ENCODE peak calls at places on chromosomes 2 and 18, in four cellular contexts. One of them, this sample, is unnamed.

GRCh38 chr2:130790808-130791616 is 35.7 kb downstream of the AMER3 start:
- DNase-seq in HepG2: no peak
- DNase-seq in H1: no peak
- DNase-seq in K562: no peak
- DNase-seq in this sample: no peak

GRCh38 chr2:149258531-149258930 is 71.9 kb upstream of the LYPD6 start:
- DNase-seq in HepG2: no peak
- DNase-seq in H1: no peak
- DNase-seq in K562: no peak
- DNase-seq in this sample: no peak

GRCh38 chr2:71283131-71283530 is 48.5 kb upstream of the ZNF638 start:
- DNase-seq in HepG2: no peak
- DNase-seq in H1: no peak
- DNase-seq in K562: no peak
- DNase-seq in this sample: no peak

GRCh38 chr2:240505946-240506345 is 51.8 kb downstream of the ANKMY1 start:
- DNase-seq in HepG2: no peak
- DNase-seq in H1: no peak
- DNase-seq in K562: no peak
- DNase-seq in this sample: no peak

GRCh38 chr2:156319811-156320490 is 12.6 kb downstream of the NR4A2 start:
- DNase-seq in HepG2: no peak
- DNase-seq in H1: peak; percentile 80
- DNase-seq in K562: peak; percentile 48
- DNase-seq in this sample: no peak

GRCh38 chr2:239684271-239684670 is 283.5 kb upstream of the HDAC4 start:
- DNase-seq in HepG2: no peak
- DNase-seq in H1: no peak
- DNase-seq in K562: no peak
- DNase-seq in this sample: no peak

GRCh38 chr2:213199871-213200270 is 48.5 kb upstream of the IKZF2 start:
- DNase-seq in HepG2: peak; percentile 6
- DNase-seq in H1: no peak
- DNase-seq in K562: no peak
- DNase-seq in this sample: peak; percentile 3

GRCh38 chr2:161095314-161095713 is 64.9 kb upstream of the TANK start:
- DNase-seq in HepG2: no peak
- DNase-seq in H1: no peak
- DNase-seq in K562: no peak
- DNase-seq in this sample: no peak

GRCh38 chr2:177329035-177329434 is 63.5 kb upstream of the AGPS start:
- DNase-seq in HepG2: no peak
- DNase-seq in H1: no peak
- DNase-seq in K562: no peak
- DNase-seq in this sample: no peak

GRCh38 chr18:74661008-74661407 is 63.3 kb downstream of the ZNF407 start:
- DNase-seq in HepG2: peak; percentile 12
- DNase-seq in H1: no peak
- DNase-seq in K562: no peak
- DNase-seq in this sample: no peak

GRCh38 chr18:37673196-37673595 is 107.6 kb upstream of the CELF4 start:
- DNase-seq in HepG2: no peak
- DNase-seq in H1: no peak
- DNase-seq in K562: no peak
- DNase-seq in this sample: no peak

GRCh38 chr2:71379086-71379485 is 47.5 kb downstream of the ZNF638 start:
- DNase-seq in HepG2: no peak
- DNase-seq in H1: no peak
- DNase-seq in K562: peak; percentile 15
- DNase-seq in this sample: peak; percentile 35

GRCh38 chr2:238267884-238268680 is 20.3 kb downstream of the PER2 start:
- DNase-seq in HepG2: no peak
- DNase-seq in H1: no peak
- DNase-seq in K562: no peak
- DNase-seq in this sample: no peak

GRCh38 chr2:40317047-40317446 is 134.8 kb downstream of the SLC8A1 start:
- DNase-seq in HepG2: no peak
- DNase-seq in H1: no peak
- DNase-seq in K562: no peak
- DNase-seq in this sample: peak; percentile 4

GRCh38 chr2:134845028-134845427 is 6.6 kb downstream of the ACMSD start:
- DNase-seq in HepG2: no peak
- DNase-seq in H1: no peak
- DNase-seq in K562: no peak
- DNase-seq in this sample: no peak

GRCh38 chr2:6968319-6969100 is 51.3 kb downstream of the RNF144A start:
- DNase-seq in HepG2: peak; percentile 21
- DNase-seq in H1: no peak
- DNase-seq in K562: no peak
- DNase-seq in this sample: no peak

GRCh38 chr2:50529600-50530218 is 502.2 kb downstream of the NRXN1 start:
- DNase-seq in HepG2: peak; percentile 48
- DNase-seq in H1: no peak
- DNase-seq in K562: peak; percentile 32
- DNase-seq in this sample: peak; percentile 8

GRCh38 chr18:12239426-12239825 is 14.7 kb upstream of the CIDEA start:
- DNase-seq in HepG2: no peak
- DNase-seq in H1: peak; percentile 26
- DNase-seq in K562: no peak
- DNase-seq in this sample: no peak

GRCh38 chr2:171587567-171587966 is 65.3 kb downstream of the CYBRD1 start:
- DNase-seq in HepG2: no peak
- DNase-seq in H1: no peak
- DNase-seq in K562: no peak
- DNase-seq in this sample: no peak

GRCh38 chr18:56748698-56749268 is 97.6 kb downstream of the WDR7 start:
- DNase-seq in HepG2: peak; percentile 18
- DNase-seq in H1: no peak
- DNase-seq in K562: peak; percentile 6
- DNase-seq in this sample: peak; percentile 7

GRCh38 chr2:8197101-8197500 is 484.8 kb upstream of the ID2 start:
- DNase-seq in HepG2: no peak
- DNase-seq in H1: no peak
- DNase-seq in K562: no peak
- DNase-seq in this sample: no peak

GRCh38 chr2:179917272-179917671 is 55.9 kb upstream of the ZNF385B start:
- DNase-seq in HepG2: peak; percentile 13
- DNase-seq in H1: no peak
- DNase-seq in K562: no peak
- DNase-seq in this sample: no peak

GRCh38 chr2:51219468-51219867 is 187.5 kb upstream of the NRXN1 start:
- DNase-seq in HepG2: no peak
- DNase-seq in H1: no peak
- DNase-seq in K562: no peak
- DNase-seq in this sample: no peak

GRCh38 chr2:26510344-26510973 is 32.5 kb upstream of the OTOF start:
- DNase-seq in HepG2: no peak
- DNase-seq in H1: no peak
- DNase-seq in K562: no peak
- DNase-seq in this sample: no peak

GRCh38 chr2:162212366-162212765 is 30.9 kb downstream of the FAP start:
- DNase-seq in HepG2: no peak
- DNase-seq in H1: no peak
- DNase-seq in K562: no peak
- DNase-seq in this sample: no peak

GRCh38 chr2:28624798-28625701 is 126.6 kb upstream of the PPP1CB start:
- DNase-seq in HepG2: peak; percentile 47
- DNase-seq in H1: peak; percentile 55
- DNase-seq in K562: no peak
- DNase-seq in this sample: no peak

GRCh38 chr2:17935242-17935885 is 56.9 kb downstream of the KCNS3 start:
- DNase-seq in HepG2: no peak
- DNase-seq in H1: no peak
- DNase-seq in K562: no peak
- DNase-seq in this sample: no peak

GRCh38 chr2:157789161-157789720 is 86.9 kb downstream of the ACVR1 start:
- DNase-seq in HepG2: no peak
- DNase-seq in H1: no peak
- DNase-seq in K562: no peak
- DNase-seq in this sample: no peak

GRCh38 chr2:117960231-117960630 is 53.6 kb downstream of the CCDC93 start:
- DNase-seq in HepG2: no peak
- DNase-seq in H1: no peak
- DNase-seq in K562: no peak
- DNase-seq in this sample: no peak

GRCh38 chr2:26575836-26576564 is 65.2 kb downstream of the CIB4 start:
- DNase-seq in HepG2: no peak
- DNase-seq in H1: no peak
- DNase-seq in K562: no peak
- DNase-seq in this sample: no peak

GRCh38 chr2:73984922-73985317 is 210 bp downstream of the TET3 start:
- DNase-seq in HepG2: peak; percentile 26
- DNase-seq in H1: peak; percentile 72
- DNase-seq in K562: no peak
- DNase-seq in this sample: peak; percentile 35

GRCh38 chr18:24799176-24799575 is 338.7 kb downstream of the HRH4 start:
- DNase-seq in HepG2: no peak
- DNase-seq in H1: no peak
- DNase-seq in K562: no peak
- DNase-seq in this sample: no peak

GRCh38 chr18:79950440-79951341 is 762 bp downstream of the SLC66A2 start:
- DNase-seq in HepG2: no peak
- DNase-seq in H1: no peak
- DNase-seq in K562: peak; percentile 52
- DNase-seq in this sample: no peak

GRCh38 chr2:33589444-33589843 is 9.7 kb downstream of the FAM98A start:
- DNase-seq in HepG2: no peak
- DNase-seq in H1: no peak
- DNase-seq in K562: no peak
- DNase-seq in this sample: no peak

GRCh38 chr18:44599409-44599808 is 81.3 kb upstream of the SETBP1 start:
- DNase-seq in HepG2: no peak
- DNase-seq in H1: no peak
- DNase-seq in K562: no peak
- DNase-seq in this sample: no peak

GRCh38 chr2:174326880-174327558 is 7.7 kb upstream of the SP9 start:
- DNase-seq in HepG2: no peak
- DNase-seq in H1: peak; percentile 73
- DNase-seq in K562: no peak
- DNase-seq in this sample: no peak

GRCh38 chr18:62883937-62884735 is 168.8 kb downstream of the PHLPP1 start:
- DNase-seq in HepG2: no peak
- DNase-seq in H1: no peak
- DNase-seq in K562: no peak
- DNase-seq in this sample: no peak

GRCh38 chr2:142973160-142973821 is 95.8 kb downstream of the KYNU start:
- DNase-seq in HepG2: no peak
- DNase-seq in H1: no peak
- DNase-seq in K562: no peak
- DNase-seq in this sample: no peak

GRCh38 chr2:30223413-30223874 is 7.9 kb upstream of the LBH start:
- DNase-seq in HepG2: no peak
- DNase-seq in H1: no peak
- DNase-seq in K562: no peak
- DNase-seq in this sample: no peak
- TF ChIP-seq RNF2 in HepG2: no peak
- TF ChIP-seq RNF2 in H1: no peak
- TF ChIP-seq RNF2 in K562: no peak
- TF ChIP-seq RNF2 in this sample: no peak

DNA sequence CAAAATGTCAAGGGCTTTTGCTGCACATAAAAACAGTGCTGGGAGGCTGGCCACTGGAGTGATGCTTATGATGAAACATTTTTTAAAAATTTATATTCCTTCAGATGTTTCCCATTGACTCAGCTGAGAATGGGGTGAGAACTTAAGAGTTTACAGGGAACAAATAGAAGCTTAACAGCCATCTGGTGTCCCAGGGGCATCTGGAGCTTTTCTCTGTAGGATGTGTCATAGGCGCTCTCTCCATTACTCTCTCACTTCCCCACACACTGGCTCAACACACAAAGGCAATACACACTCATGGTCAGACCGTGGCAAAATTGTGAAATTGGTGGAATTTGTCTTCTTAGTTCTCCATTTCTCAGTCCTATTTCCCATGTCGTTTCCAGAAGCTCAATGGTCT is 783.1 kb upstream of the LRRTM1 start:
- DNase-seq in HepG2: no peak
- DNase-seq in H1: no peak
- DNase-seq in K562: no peak
- DNase-seq in this sample: no peak
- TF ChIP-seq RAD21 in HepG2: no peak
- TF ChIP-seq RAD21 in H1: no peak
- TF ChIP-seq RAD21 in K562: no peak
- TF ChIP-seq RAD21 in this sample: no peak

DNA sequence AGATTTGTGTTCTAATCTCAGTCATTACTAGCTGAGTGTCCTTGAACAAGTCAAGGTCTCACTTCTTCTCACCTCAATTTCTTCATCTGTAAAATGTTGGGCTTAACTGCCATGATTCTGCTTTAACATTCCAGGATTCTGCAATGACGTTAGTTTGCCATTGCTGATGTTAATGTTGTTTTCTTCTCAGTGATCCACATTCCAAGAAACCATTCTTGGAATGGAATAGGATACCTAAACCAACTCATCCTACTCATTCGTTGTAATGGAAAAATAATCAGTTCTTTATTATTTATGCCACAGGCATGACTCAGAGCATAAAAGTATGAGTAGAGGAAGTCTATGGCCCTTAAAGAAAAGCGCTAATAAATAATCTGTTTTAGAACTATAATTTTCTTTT is 140.2 kb upstream of the ETAA1 start:
- DNase-seq in HepG2: no peak
- DNase-seq in H1: no peak
- DNase-seq in K562: no peak
- DNase-seq in this sample: no peak
- TF ChIP-seq USF2 in HepG2: no peak
- TF ChIP-seq USF2 in H1: no peak
- TF ChIP-seq USF2 in K562: no peak
- TF ChIP-seq USF2 in this sample: no peak

DNA sequence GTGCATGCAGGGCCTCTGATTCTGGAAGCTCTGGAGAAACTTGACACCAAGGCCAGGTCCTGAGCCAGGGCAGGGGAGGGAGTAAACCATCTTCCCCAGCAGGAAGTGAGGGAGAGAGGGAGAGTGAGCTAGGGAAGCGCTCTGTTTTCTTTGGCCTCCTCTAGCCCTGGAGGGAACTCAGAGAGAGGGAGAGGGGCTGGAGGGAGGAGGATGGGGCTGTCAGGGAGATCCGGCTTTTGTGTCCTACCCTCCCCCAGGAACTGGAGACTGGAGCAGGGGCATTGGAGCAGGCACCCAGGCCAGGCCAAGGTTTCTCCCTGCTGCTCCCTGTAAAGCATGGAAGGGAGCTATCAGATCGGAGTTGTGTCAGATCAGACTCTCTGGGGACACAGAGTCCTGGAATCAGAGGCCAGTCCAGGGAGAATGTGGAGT is 22.7 kb upstream of the PKDCC start:
- DNase-seq in HepG2: no peak
- DNase-seq in H1: no peak
- DNase-seq in K562: no peak
- DNase-seq in this sample: no peak
- TF ChIP-seq RNF2 in HepG2: no peak
- TF ChIP-seq RNF2 in H1: no peak
- TF ChIP-seq RNF2 in K562: no peak
- TF ChIP-seq RNF2 in this sample: no peak

This sample was measured in A549.